ENCODE peak calls at places on chromosome 3, in seven cellular contexts. One of them, this sample, is unnamed.

GRCh38 chr3:187166750-187167149 is 27.5 kb upstream of the RPL39L start:
- DNase-seq in H1: no peak
- DNase-seq in mesendoderm: no peak
- DNase-seq in H9: no peak
- DNase-seq in neuronal stem cell: no peak
- DNase-seq in IMR-90: no peak
- DNase-seq in trophoblast cell: no peak
- DNase-seq in this sample: no peak

GRCh38 chr3:20015525-20015924 is 3.5 kb upstream of the PP2D1 start:
- DNase-seq in H1: no peak
- DNase-seq in mesendoderm: no peak
- DNase-seq in H9: no peak
- DNase-seq in neuronal stem cell: no peak
- DNase-seq in IMR-90: no peak
- DNase-seq in trophoblast cell: no peak
- DNase-seq in this sample: no peak

GRCh38 chr3:53202331-53203015 is 41.5 kb downstream of the PRKCD start:
- DNase-seq in H1: no peak
- DNase-seq in mesendoderm: no peak
- DNase-seq in H9: no peak
- DNase-seq in neuronal stem cell: no peak
- DNase-seq in IMR-90: no peak
- DNase-seq in trophoblast cell: no peak
- DNase-seq in this sample: no peak

GRCh38 chr3:119409844-119410243 is 53.6 kb downstream of the TMEM39A start:
- DNase-seq in H1: no peak
- DNase-seq in mesendoderm: no peak
- DNase-seq in H9: no peak
- DNase-seq in neuronal stem cell: no peak
- DNase-seq in IMR-90: peak; percentile 38
- DNase-seq in trophoblast cell: no peak
- DNase-seq in this sample: no peak

GRCh38 chr3:2623463-2623862 is 486.7 kb downstream of the IL5RA start:
- DNase-seq in H1: no peak
- DNase-seq in mesendoderm: no peak
- DNase-seq in H9: no peak
- DNase-seq in neuronal stem cell: no peak
- DNase-seq in IMR-90: peak; percentile 9
- DNase-seq in trophoblast cell: no peak
- DNase-seq in this sample: peak; percentile 90

GRCh38 chr3:105728913-105729312 is 139.9 kb downstream of the CBLB start:
- DNase-seq in H1: no peak
- DNase-seq in mesendoderm: no peak
- DNase-seq in H9: no peak
- DNase-seq in neuronal stem cell: no peak
- DNase-seq in IMR-90: no peak
- DNase-seq in trophoblast cell: no peak
- DNase-seq in this sample: no peak

GRCh38 chr3:174168538-174169254 is 690.4 kb upstream of the NAALADL2 start:
- DNase-seq in H1: no peak
- DNase-seq in mesendoderm: no peak
- DNase-seq in H9: no peak
- DNase-seq in neuronal stem cell: no peak
- DNase-seq in IMR-90: no peak
- DNase-seq in trophoblast cell: no peak
- DNase-seq in this sample: no peak

GRCh38 chr3:77815467-77815866 is 775.6 kb downstream of the ROBO2 start:
- DNase-seq in H1: no peak
- DNase-seq in mesendoderm: peak; percentile 49
- DNase-seq in H9: peak; percentile 57
- DNase-seq in neuronal stem cell: no peak
- DNase-seq in IMR-90: no peak
- DNase-seq in trophoblast cell: no peak
- DNase-seq in this sample: no peak

GRCh38 chr3:19931180-19931692 is 2.8 kb downstream of the EFHB start:
- DNase-seq in H1: no peak
- DNase-seq in mesendoderm: no peak
- DNase-seq in H9: no peak
- DNase-seq in neuronal stem cell: no peak
- DNase-seq in IMR-90: no peak
- DNase-seq in trophoblast cell: peak; percentile 39
- DNase-seq in this sample: peak; percentile 18

GRCh38 chr3:146160233-146160963 is 586 bp downstream of the PLOD2 start:
- DNase-seq in H1: peak; percentile 61
- DNase-seq in mesendoderm: peak; percentile 97
- DNase-seq in H9: peak; percentile 85
- DNase-seq in neuronal stem cell: peak; percentile 61
- DNase-seq in IMR-90: peak; percentile 79
- DNase-seq in trophoblast cell: peak; percentile 61
- DNase-seq in this sample: peak; percentile 84

GRCh38 chr3:185702564-185703225 is 116.6 kb downstream of the SENP2 start:
- DNase-seq in H1: no peak
- DNase-seq in mesendoderm: peak; percentile 65
- DNase-seq in H9: no peak
- DNase-seq in neuronal stem cell: no peak
- DNase-seq in IMR-90: no peak
- DNase-seq in trophoblast cell: no peak
- DNase-seq in this sample: no peak

GRCh38 chr3:158058775-158059174 is 47.4 kb downstream of the SHOX2 start:
- DNase-seq in H1: no peak
- DNase-seq in mesendoderm: no peak
- DNase-seq in H9: no peak
- DNase-seq in neuronal stem cell: no peak
- DNase-seq in IMR-90: no peak
- DNase-seq in trophoblast cell: no peak
- DNase-seq in this sample: no peak
- H2AK5ac ChIP-seq in H1: no peak overlapping the region
- H2AK5ac ChIP-seq in mesendoderm: no peak overlapping the region
- H2AK5ac ChIP-seq in H9: no peak overlapping the region
- H2AK5ac ChIP-seq in neuronal stem cell: no peak overlapping the region
- H2AK5ac ChIP-seq in IMR-90: no peak overlapping the region
- H2AK5ac ChIP-seq in trophoblast cell: no peak overlapping the region
- H2AK5ac ChIP-seq in this sample: no peak overlapping the region

GRCh38 chr3:171876651-171877272 is 33.6 kb downstream of the TMEM212 start:
- DNase-seq in H1: no peak
- DNase-seq in mesendoderm: no peak
- DNase-seq in H9: no peak
- DNase-seq in neuronal stem cell: no peak
- DNase-seq in IMR-90: peak; percentile 94
- DNase-seq in trophoblast cell: peak; percentile 82
- DNase-seq in this sample: peak; percentile 92

GRCh38 chr3:171873561-171873960 is 30.4 kb downstream of the TMEM212 start:
- DNase-seq in H1: no peak
- DNase-seq in mesendoderm: no peak
- DNase-seq in H9: no peak
- DNase-seq in neuronal stem cell: no peak
- DNase-seq in IMR-90: peak; percentile 70
- DNase-seq in trophoblast cell: peak; percentile 50
- DNase-seq in this sample: peak; percentile 94

GRCh38 chr3:171874251-171874679 is 31.1 kb downstream of the TMEM212 start:
- DNase-seq in H1: peak; percentile 23
- DNase-seq in mesendoderm: peak; percentile 78
- DNase-seq in H9: no peak
- DNase-seq in neuronal stem cell: no peak
- DNase-seq in IMR-90: peak; percentile 99
- DNase-seq in trophoblast cell: peak; percentile 75
- DNase-seq in this sample: peak; percentile 99

GRCh38 chr3:171875923-171876412 is 32.8 kb downstream of the TMEM212 start:
- DNase-seq in H1: no peak
- DNase-seq in mesendoderm: no peak
- DNase-seq in H9: no peak
- DNase-seq in neuronal stem cell: no peak
- DNase-seq in IMR-90: peak; percentile 19
- DNase-seq in trophoblast cell: peak; percentile 6
- DNase-seq in this sample: peak; percentile 77

DNA sequence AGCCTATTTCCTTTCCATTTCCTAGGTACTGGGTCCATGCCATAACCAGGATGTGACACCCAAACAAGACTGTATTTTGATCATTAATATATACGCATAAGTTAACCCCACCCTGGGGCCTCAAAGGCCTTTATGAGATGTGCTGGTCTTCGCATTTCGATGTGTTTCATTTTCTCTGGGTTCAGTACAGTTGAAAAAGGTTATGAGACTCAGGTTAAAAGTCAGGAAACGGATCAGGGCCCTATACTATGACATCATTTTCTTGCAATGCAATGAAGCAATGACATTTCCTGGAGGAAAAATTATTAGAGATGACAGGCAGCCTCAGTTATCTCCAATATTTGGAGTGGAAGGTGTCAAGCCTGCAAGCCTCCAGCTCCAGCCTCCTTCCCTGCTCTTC is 31.7 kb downstream of the TMEM212 start:
- DNase-seq in H1: no peak
- DNase-seq in mesendoderm: no peak
- DNase-seq in H9: no peak
- DNase-seq in neuronal stem cell: no peak
- DNase-seq in IMR-90: no peak
- DNase-seq in trophoblast cell: peak; percentile 90
- DNase-seq in this sample: peak; percentile 64
- H3K4me2 ChIP-seq in H1: no peak overlapping the region
- H3K4me2 ChIP-seq in mesendoderm: no peak overlapping the region
- H3K4me2 ChIP-seq in H9: no peak overlapping the region
- H3K4me2 ChIP-seq in neuronal stem cell: no peak overlapping the region
- H3K4me2 ChIP-seq in IMR-90: peak overlapping the region; percentile 17
- H3K4me2 ChIP-seq in trophoblast cell: no peak overlapping the region
- H3K4me2 ChIP-seq in this sample: no peak overlapping the region

DNA sequence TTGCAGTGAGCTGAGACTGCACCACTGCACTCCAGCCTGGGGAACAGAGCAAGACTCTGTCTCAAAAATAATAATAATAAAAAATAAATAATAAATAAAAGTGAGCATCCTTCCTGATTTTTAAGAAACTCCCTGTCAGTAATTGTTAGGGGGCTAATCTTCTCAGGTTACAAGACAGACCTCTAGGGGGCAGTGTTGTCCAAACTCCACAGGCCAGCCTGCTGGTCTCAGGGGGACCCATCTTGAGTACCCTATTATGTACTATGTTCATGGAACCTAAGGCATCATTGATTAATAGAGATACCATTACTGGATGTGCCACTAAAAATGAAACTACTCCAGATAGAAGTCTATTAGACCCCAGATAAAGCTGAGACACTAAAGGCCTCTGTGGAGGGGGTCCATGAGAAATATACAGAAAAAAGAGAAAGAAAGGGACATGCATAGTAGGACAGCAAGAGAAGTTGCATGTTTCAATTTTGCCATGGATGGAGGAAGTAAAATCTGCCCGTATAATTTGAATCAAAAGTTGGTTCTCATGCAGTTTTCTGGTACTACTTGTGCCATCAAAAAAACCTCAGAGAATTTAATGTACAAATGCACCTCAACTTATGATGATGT is 85.5 kb upstream of the CDV3 start:
- DNase-seq in H1: no peak
- DNase-seq in mesendoderm: peak; percentile 22
- DNase-seq in H9: no peak
- DNase-seq in neuronal stem cell: no peak
- DNase-seq in IMR-90: peak; percentile 27
- DNase-seq in trophoblast cell: peak; percentile 58
- DNase-seq in this sample: peak; percentile 46
- H3K4ac ChIP-seq in H1: no peak overlapping the region
- H3K4ac ChIP-seq in mesendoderm: no peak overlapping the region
- H3K4ac ChIP-seq in H9: no peak overlapping the region
- H3K4ac ChIP-seq in neuronal stem cell: no peak overlapping the region
- H3K4ac ChIP-seq in IMR-90: no peak overlapping the region
- H3K4ac ChIP-seq in trophoblast cell: no peak overlapping the region
- H3K4ac ChIP-seq in this sample: no peak overlapping the region

GRCh38 chr3:9270704-9271103 is 21.3 kb upstream of the SRGAP3 start:
- DNase-seq in H1: no peak
- DNase-seq in mesendoderm: no peak
- DNase-seq in H9: no peak
- DNase-seq in neuronal stem cell: no peak
- DNase-seq in IMR-90: no peak
- DNase-seq in trophoblast cell: no peak
- DNase-seq in this sample: no peak
- H2AK5ac ChIP-seq in H1: no peak overlapping the region
- H2AK5ac ChIP-seq in mesendoderm: no peak overlapping the region
- H2AK5ac ChIP-seq in H9: no peak overlapping the region
- H2AK5ac ChIP-seq in neuronal stem cell: no peak overlapping the region
- H2AK5ac ChIP-seq in IMR-90: no peak overlapping the region
- H2AK5ac ChIP-seq in trophoblast cell: no peak overlapping the region
- H2AK5ac ChIP-seq in this sample: no peak overlapping the region

GRCh38 chr3:172148702-172149565 is 109.6 kb downstream of the FNDC3B start:
- DNase-seq in H1: no peak
- DNase-seq in mesendoderm: no peak
- DNase-seq in H9: no peak
- DNase-seq in neuronal stem cell: no peak
- DNase-seq in IMR-90: no peak
- DNase-seq in trophoblast cell: peak; percentile 56
- DNase-seq in this sample: no peak
- H3K4me2 ChIP-seq in H1: no peak overlapping the region
- H3K4me2 ChIP-seq in mesendoderm: no peak overlapping the region
- H3K4me2 ChIP-seq in H9: no peak overlapping the region
- H3K4me2 ChIP-seq in neuronal stem cell: no peak overlapping the region
- H3K4me2 ChIP-seq in IMR-90: no peak overlapping the region
- H3K4me2 ChIP-seq in trophoblast cell: no peak overlapping the region
- H3K4me2 ChIP-seq in this sample: no peak overlapping the region

GRCh38 chr3:63980019-63980418 is 43.3 kb downstream of the PSMD6 start:
- DNase-seq in H1: no peak
- DNase-seq in mesendoderm: no peak
- DNase-seq in H9: no peak
- DNase-seq in neuronal stem cell: no peak
- DNase-seq in IMR-90: no peak
- DNase-seq in trophoblast cell: no peak
- DNase-seq in this sample: no peak

GRCh38 chr3:63979093-63979492 is 44.2 kb downstream of the PSMD6 start:
- DNase-seq in H1: no peak
- DNase-seq in mesendoderm: no peak
- DNase-seq in H9: no peak
- DNase-seq in neuronal stem cell: no peak
- DNase-seq in IMR-90: no peak
- DNase-seq in trophoblast cell: peak; percentile 86
- DNase-seq in this sample: no peak

GRCh38 chr3:63976862-63977180 is 46.5 kb downstream of the PSMD6 start:
- DNase-seq in H1: no peak
- DNase-seq in mesendoderm: no peak
- DNase-seq in H9: no peak
- DNase-seq in neuronal stem cell: no peak
- DNase-seq in IMR-90: no peak
- DNase-seq in trophoblast cell: no peak
- DNase-seq in this sample: no peak

GRCh38 chr3:63976166-63976861 is 47.0 kb downstream of the PSMD6 start:
- DNase-seq in H1: no peak
- DNase-seq in mesendoderm: no peak
- DNase-seq in H9: no peak
- DNase-seq in neuronal stem cell: no peak
- DNase-seq in IMR-90: peak; percentile 96
- DNase-seq in trophoblast cell: peak; percentile 95
- DNase-seq in this sample: peak; percentile 94

DNA sequence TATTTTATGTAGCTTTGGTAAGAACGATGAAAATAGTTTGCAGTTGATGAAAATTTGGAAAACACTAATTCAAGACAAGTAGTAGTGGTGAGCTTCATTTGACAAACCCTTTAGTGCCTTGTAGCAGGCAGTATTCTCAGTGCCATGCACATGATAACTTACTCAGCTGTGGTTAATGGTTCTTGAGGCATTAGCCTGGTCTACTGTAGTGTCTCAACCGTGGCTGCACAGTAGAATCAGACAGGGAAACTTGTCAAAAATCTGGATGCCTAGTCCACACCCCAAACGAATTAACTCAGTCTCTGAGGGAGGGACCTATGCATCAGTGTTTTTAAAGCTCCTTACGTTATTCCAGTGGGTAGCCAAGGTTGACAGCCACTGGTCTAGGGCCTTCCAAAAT is 45.4 kb downstream of the PSMD6 start:
- DNase-seq in H1: no peak
- DNase-seq in mesendoderm: no peak
- DNase-seq in H9: no peak
- DNase-seq in neuronal stem cell: no peak
- DNase-seq in IMR-90: no peak
- DNase-seq in trophoblast cell: no peak
- DNase-seq in this sample: no peak
- H3K4ac ChIP-seq in H1: no peak overlapping the region
- H3K4ac ChIP-seq in mesendoderm: no peak overlapping the region
- H3K4ac ChIP-seq in H9: no peak overlapping the region
- H3K4ac ChIP-seq in neuronal stem cell: no peak overlapping the region
- H3K4ac ChIP-seq in IMR-90: no peak overlapping the region
- H3K4ac ChIP-seq in trophoblast cell: no peak overlapping the region
- H3K4ac ChIP-seq in this sample: no peak overlapping the region